ENCODE peak calls at places on chromosomes 6 and 20, in seven cellular contexts. W is SHP77; Z is GF-D8; L is T-helper 2 cell; U is effector CD8-positive, alpha-beta T cell; B is amniotic epithelial cell; H is Caco-2. F is an unnamed sample.

GRCh38 chr6:134849920-134850447 is 99.9 kb downstream of the ALDH8A1 start:
- DNase-seq in W (peak; percentile 92), Z (no peak), L (no peak), U (no peak), B (no peak), H (no peak), F (no peak)

GRCh38 chr6:7138921-7139358 is 31.2 kb downstream of the RREB1 start:
- DNase-seq in W (peak; percentile 92), Z (no peak), L (no peak), U (no peak), B (no peak), H (peak; percentile 73), F (peak; percentile 65)

GRCh38 chr6:48826884-48827701 is 636.0 kb downstream of the MMUT start:
- DNase-seq in W (no peak), Z (no peak), L (no peak), U (no peak), B (peak; percentile 99), H (peak; percentile 55), F (no peak)

GRCh38 chr6:5751525-5752252 is 255.0 kb downstream of the NRN1 start:
- DNase-seq in W (peak; percentile 55), Z (no peak), L (no peak), U (no peak), B (peak; percentile 21), H (no peak), F (no peak)

GRCh38 chr6:44985006-44985405 is 343.1 kb upstream of the RUNX2 start:
- DNase-seq in W (no peak), Z (no peak), L (no peak), U (no peak), B (no peak), H (no peak), F (no peak)

GRCh38 chr6:21615504-21615903 is 22.0 kb downstream of the SOX4 start:
- DNase-seq in W (no peak), Z (no peak), L (no peak), U (no peak), B (no peak), H (no peak), F (no peak)

GRCh38 chr6:79536615-79536968 is 638 bp downstream of the LCA5 start:
- DNase-seq in W (no peak), Z (no peak), L (no peak), U (no peak), B (peak; percentile 28), H (no peak), F (peak; percentile 49)

GRCh38 chr6:131867744-131868143 is 59.9 kb downstream of the ENPP1 start:
- DNase-seq in W (no peak), Z (no peak), L (no peak), U (no peak), B (peak; percentile 94), H (no peak), F (no peak)

GRCh38 chr20:50096237-50096636 is 16.7 kb downstream of the UBE2V1 start:
- DNase-seq in W (no peak), Z (no peak), L (no peak), U (no peak), B (no peak), H (no peak), F (no peak)

GRCh38 chr6:167893416-167893815 is 66.7 kb downstream of the AFDN start:
- DNase-seq in W (no peak), Z (no peak), L (no peak), U (no peak), B (peak; percentile 51), H (no peak), F (no peak)

GRCh38 chr20:56925696-56926101 is 296.6 kb downstream of the TFAP2C start:
- DNase-seq in W (no peak), Z (no peak), L (no peak), U (no peak), B (no peak), H (no peak), F (no peak)

GRCh38 chr20:31908424-31908823 is 38.0 kb downstream of the TTLL9 start:
- DNase-seq in W (no peak), Z (no peak), L (no peak), U (no peak), B (no peak), H (peak; percentile 39), F (no peak)

GRCh38 chr6:157232161-157232895 is 91.0 kb downstream of the TMEM242 start:
- DNase-seq in W (no peak), Z (no peak), L (no peak), U (no peak), B (no peak), H (no peak), F (no peak)

GRCh38 chr20:5781798-5782750 is 31.9 kb downstream of the SHLD1 start:
- DNase-seq in W (no peak), Z (no peak), L (no peak), U (no peak), B (no peak), H (peak; percentile 81), F (no peak)

GRCh38 chr6:167492096-167492449 is 167.2 kb downstream of the TTLL2 start:
- DNase-seq in W (no peak), Z (no peak), L (no peak), U (no peak), B (no peak), H (no peak), F (peak; percentile 70)

GRCh38 chr6:79250107-79250514 is 15.6 kb upstream of the HMGN3 start:
- DNase-seq in W (no peak), Z (no peak), L (no peak), U (no peak), B (no peak), H (no peak), F (no peak)

GRCh38 chr6:121309768-121310473 is 24.4 kb downstream of the TBC1D32 start:
- DNase-seq in W (no peak), Z (no peak), L (no peak), U (no peak), B (peak; percentile 87), H (no peak), F (no peak)

GRCh38 chr6:9397981-9398559 is 962.7 kb upstream of the SLC35B3 start:
- DNase-seq in W (peak; percentile 80), Z (no peak), L (no peak), U (no peak), B (no peak), H (peak; percentile 43), F (peak; percentile 48)

GRCh38 chr20:7656662-7657061 is 283.6 kb downstream of the HAO1 start:
- DNase-seq in W (no peak), Z (no peak), L (no peak), U (no peak), B (no peak), H (no peak), F (no peak)

GRCh38 chr6:36735110-36735971 is 37.7 kb downstream of the RAB44 start:
- DNase-seq in W (no peak), Z (no peak), L (no peak), U (no peak), B (peak; percentile 84), H (no peak), F (peak; percentile 71)

GRCh38 chr6:152775441-152775840 is 24.8 kb downstream of the VIP start:
- DNase-seq in W (no peak), Z (no peak), L (no peak), U (no peak), B (no peak), H (no peak), F (no peak)

GRCh38 chr20:50093240-50093639 is 19.7 kb downstream of the UBE2V1 start:
- DNase-seq in W (no peak), Z (no peak), L (no peak), U (no peak), B (peak; percentile 34), H (no peak), F (no peak)

GRCh38 chr20:9660236-9660868 is 146.0 kb downstream of the LAMP5 start:
- DNase-seq in W (no peak), Z (no peak), L (no peak), U (no peak), B (no peak), H (no peak), F (no peak)

GRCh38 chr6:27332692-27333641 is 20.9 kb upstream of the POM121L2 start:
- DNase-seq in W (peak; percentile 60), Z (no peak), L (no peak), U (peak; percentile 42), B (peak; percentile 55), H (peak; percentile 55), F (no peak)

GRCh38 chr6:140174509-140174908 is 800.1 kb upstream of the CITED2 start:
- DNase-seq in W (no peak), Z (no peak), L (no peak), U (no peak), B (peak; percentile 97), H (no peak), F (no peak)

GRCh38 chr6:144351338-144351737 is 66.2 kb downstream of the UTRN start:
- DNase-seq in W (no peak), Z (no peak), L (no peak), U (no peak), B (no peak), H (no peak), F (no peak)

GRCh38 chr6:49890988-49891387 is 24.7 kb upstream of the CRISP1 start:
- DNase-seq in W (no peak), Z (no peak), L (no peak), U (no peak), B (no peak), H (no peak), F (no peak)

GRCh38 chr6:116100419-116101297 is at the start of gene NT5DC1:
- DNase-seq in W (peak; percentile 84), Z (peak; percentile 42), L (peak; percentile 66), U (peak; percentile 64), B (peak; percentile 67), H (peak; percentile 87), F (peak; percentile 90)

GRCh38 chr6:47419621-47420020 is 58.0 kb upstream of the CD2AP start:
- DNase-seq in W (no peak), Z (no peak), L (no peak), U (no peak), B (no peak), H (no peak), F (no peak)

F was measured in lower lobe of right lung.